ENCODE peak calls at places on chromosome 18, in five cellular contexts. One of them, this sample, is unnamed.

GRCh38 chr18:74507927-74508326 is 11.8 kb downstream of the CNDP2 start:
- DNase-seq in HepG2: no peak
- DNase-seq in K562: no peak
- DNase-seq in H1: no peak
- DNase-seq in GM12878: no peak
- DNase-seq in this sample: no peak

GRCh38 chr18:45007531-45007930 is 326.8 kb downstream of the SETBP1 start:
- DNase-seq in HepG2: no peak
- DNase-seq in K562: no peak
- DNase-seq in H1: no peak
- DNase-seq in GM12878: no peak
- DNase-seq in this sample: no peak

GRCh38 chr18:3453540-3454364 is 3.8 kb downstream of the TGIF1 start:
- DNase-seq in HepG2: peak
- DNase-seq in K562: no peak
- DNase-seq in H1: no peak
- DNase-seq in GM12878: no peak
- DNase-seq in this sample: no peak

GRCh38 chr18:49664086-49664890 is 102.4 kb downstream of the LIPG start:
- DNase-seq in HepG2: no peak
- DNase-seq in K562: peak
- DNase-seq in H1: no peak
- DNase-seq in GM12878: no peak
- DNase-seq in this sample: no peak

GRCh38 chr18:57970356-57971095 is 73.5 kb upstream of the NEDD4L start:
- DNase-seq in HepG2: peak
- DNase-seq in K562: peak
- DNase-seq in H1: peak
- DNase-seq in GM12878: no peak
- DNase-seq in this sample: peak

GRCh38 chr18:36850527-36851201 is 21.7 kb downstream of the KIAA1328 start:
- DNase-seq in HepG2: peak
- DNase-seq in K562: no peak
- DNase-seq in H1: no peak
- DNase-seq in GM12878: no peak
- DNase-seq in this sample: peak

GRCh38 chr18:11004294-11004693 is 145.1 kb downstream of the PIEZO2 start:
- DNase-seq in HepG2: no peak
- DNase-seq in K562: no peak
- DNase-seq in H1: no peak
- DNase-seq in GM12878: peak
- DNase-seq in this sample: no peak

GRCh38 chr18:74624491-74624890 is 26.8 kb downstream of the ZNF407 start:
- DNase-seq in HepG2: no peak
- DNase-seq in K562: no peak
- DNase-seq in H1: no peak
- DNase-seq in GM12878: no peak
- DNase-seq in this sample: no peak

GRCh38 chr18:2641638-2642037 is 13.9 kb upstream of the SMCHD1 start:
- DNase-seq in HepG2: no peak
- DNase-seq in K562: no peak
- DNase-seq in H1: no peak
- DNase-seq in GM12878: peak
- DNase-seq in this sample: no peak

GRCh38 chr18:43601432-43601831 is 324.1 kb upstream of the SYT4 start:
- DNase-seq in HepG2: no peak
- DNase-seq in K562: no peak
- DNase-seq in H1: no peak
- DNase-seq in GM12878: no peak
- DNase-seq in this sample: no peak

GRCh38 chr18:58310517-58310916 is 266.5 kb downstream of the NEDD4L start:
- DNase-seq in HepG2: no peak
- DNase-seq in K562: no peak
- DNase-seq in H1: no peak
- DNase-seq in GM12878: no peak
- DNase-seq in this sample: no peak

GRCh38 chr18:9887992-9888391 is 2.2 kb downstream of the TXNDC2 start:
- DNase-seq in HepG2: no peak
- DNase-seq in K562: no peak
- DNase-seq in H1: no peak
- DNase-seq in GM12878: no peak
- DNase-seq in this sample: no peak

GRCh38 chr18:51342815-51343214 is 145.3 kb upstream of the MEX3C start:
- DNase-seq in HepG2: peak
- DNase-seq in K562: no peak
- DNase-seq in H1: no peak
- DNase-seq in GM12878: no peak
- DNase-seq in this sample: no peak

GRCh38 chr18:77366725-77367641 is 117.3 kb downstream of the GALR1 start:
- DNase-seq in HepG2: peak
- DNase-seq in K562: no peak
- DNase-seq in H1: no peak
- DNase-seq in GM12878: no peak
- DNase-seq in this sample: no peak

GRCh38 chr18:60549338-60549960 is 176.9 kb upstream of the MC4R start:
- DNase-seq in HepG2: peak
- DNase-seq in K562: peak
- DNase-seq in H1: peak
- DNase-seq in GM12878: no peak
- DNase-seq in this sample: peak

GRCh38 chr18:36297419-36298112 is at the start of gene FHOD3:
- DNase-seq in HepG2: no peak
- DNase-seq in K562: peak
- DNase-seq in H1: no peak
- DNase-seq in GM12878: no peak
- DNase-seq in this sample: no peak

GRCh38 chr18:3921826-3922225 is 471.9 kb downstream of the TGIF1 start:
- DNase-seq in HepG2: no peak
- DNase-seq in K562: no peak
- DNase-seq in H1: no peak
- DNase-seq in GM12878: no peak
- DNase-seq in this sample: no peak

GRCh38 chr18:9804517-9805104 is 81.2 kb upstream of the TXNDC2 start:
- DNase-seq in HepG2: no peak
- DNase-seq in K562: no peak
- DNase-seq in H1: no peak
- DNase-seq in GM12878: no peak
- DNase-seq in this sample: no peak

GRCh38 chr18:31041346-31042067 is 1.0 kb downstream of the DSC3 start:
- DNase-seq in HepG2: no peak
- DNase-seq in K562: no peak
- DNase-seq in H1: no peak
- DNase-seq in GM12878: no peak
- DNase-seq in this sample: no peak

GRCh38 chr18:51731070-51731469 is 533.6 kb upstream of the MEX3C start:
- DNase-seq in HepG2: no peak
- DNase-seq in K562: no peak
- DNase-seq in H1: no peak
- DNase-seq in GM12878: no peak
- DNase-seq in this sample: no peak

GRCh38 chr18:13639196-13639595 is 87.2 kb downstream of the FAM210A start:
- DNase-seq in HepG2: no peak
- DNase-seq in K562: no peak
- DNase-seq in H1: no peak
- DNase-seq in GM12878: no peak
- DNase-seq in this sample: no peak

GRCh38 chr18:12011962-12012549 is 30.7 kb downstream of the IMPA2 start:
- DNase-seq in HepG2: no peak
- DNase-seq in K562: no peak
- DNase-seq in H1: no peak
- DNase-seq in GM12878: no peak
- DNase-seq in this sample: no peak

GRCh38 chr18:44793186-44793585 is 112.5 kb downstream of the SETBP1 start:
- DNase-seq in HepG2: no peak
- DNase-seq in K562: no peak
- DNase-seq in H1: no peak
- DNase-seq in GM12878: no peak
- DNase-seq in this sample: no peak

GRCh38 chr18:21441670-21442069 is 158.8 kb downstream of the ESCO1 start:
- DNase-seq in HepG2: no peak
- DNase-seq in K562: no peak
- DNase-seq in H1: no peak
- DNase-seq in GM12878: no peak
- DNase-seq in this sample: no peak

GRCh38 chr18:22191346-22191710 is 21.9 kb downstream of the GATA6 start:
- DNase-seq in HepG2: no peak
- DNase-seq in K562: no peak
- DNase-seq in H1: no peak
- DNase-seq in GM12878: no peak
- DNase-seq in this sample: no peak

GRCh38 chr18:55552498-55553189 is 35.3 kb downstream of the TCF4 start:
- DNase-seq in HepG2: no peak
- DNase-seq in K562: no peak
- DNase-seq in H1: no peak
- DNase-seq in GM12878: no peak
- DNase-seq in this sample: no peak

GRCh38 chr18:23641937-23642666 is 20.6 kb downstream of the ANKRD29 start:
- DNase-seq in HepG2: no peak
- DNase-seq in K562: no peak
- DNase-seq in H1: no peak
- DNase-seq in GM12878: no peak
- DNase-seq in this sample: no peak

GRCh38 chr18:23645561-23645960 is 17.1 kb downstream of the ANKRD29 start:
- DNase-seq in HepG2: no peak
- DNase-seq in K562: no peak
- DNase-seq in H1: no peak
- DNase-seq in GM12878: no peak
- DNase-seq in this sample: no peak

GRCh38 chr18:23643815-23644214 is 18.9 kb downstream of the ANKRD29 start:
- DNase-seq in HepG2: no peak
- DNase-seq in K562: no peak
- DNase-seq in H1: no peak
- DNase-seq in GM12878: no peak
- DNase-seq in this sample: no peak

GRCh38 chr18:23640023-23640422 is 22.7 kb downstream of the ANKRD29 start:
- DNase-seq in HepG2: peak
- DNase-seq in K562: no peak
- DNase-seq in H1: no peak
- DNase-seq in GM12878: no peak
- DNase-seq in this sample: no peak

GRCh38 chr18:23641143-23641720 is 21.5 kb downstream of the ANKRD29 start:
- DNase-seq in HepG2: no peak
- DNase-seq in K562: no peak
- DNase-seq in H1: no peak
- DNase-seq in GM12878: no peak
- DNase-seq in this sample: no peak
- H3K4me2 ChIP-seq in HepG2: no peak
- H3K4me2 ChIP-seq in K562: no peak
- H3K4me2 ChIP-seq in H1: no peak
- H3K4me2 ChIP-seq in GM12878: no peak
- H3K4me2 ChIP-seq in this sample: no peak

GRCh38 chr18:70390366-70391090 is 101.7 kb downstream of the SOCS6 start:
- DNase-seq in HepG2: no peak
- DNase-seq in K562: no peak
- DNase-seq in H1: no peak
- DNase-seq in GM12878: no peak
- DNase-seq in this sample: no peak
- TF ChIP-seq SP1 in HepG2: no peak
- TF ChIP-seq SP1 in K562: no peak
- TF ChIP-seq SP1 in H1: no peak
- TF ChIP-seq SP1 in GM12878: no peak
- TF ChIP-seq SP1 in this sample: no peak

GRCh38 chr18:64474751-64475150 is 325.9 kb upstream of the LINC00305 start:
- DNase-seq in HepG2: no peak
- DNase-seq in K562: no peak
- DNase-seq in H1: no peak
- DNase-seq in GM12878: no peak
- DNase-seq in this sample: no peak
- H3K4me2 ChIP-seq in HepG2: no peak
- H3K4me2 ChIP-seq in K562: no peak
- H3K4me2 ChIP-seq in H1: no peak
- H3K4me2 ChIP-seq in GM12878: no peak
- H3K4me2 ChIP-seq in this sample: no peak

GRCh38 chr18:23203891-23204432 is 68.7 kb downstream of the CABLES1 start:
- DNase-seq in HepG2: no peak
- DNase-seq in K562: no peak
- DNase-seq in H1: no peak
- DNase-seq in GM12878: no peak
- DNase-seq in this sample: no peak
- TF ChIP-seq SP1 in HepG2: no peak
- TF ChIP-seq SP1 in K562: no peak
- TF ChIP-seq SP1 in H1: no peak
- TF ChIP-seq SP1 in GM12878: no peak
- TF ChIP-seq SP1 in this sample: no peak

DNA sequence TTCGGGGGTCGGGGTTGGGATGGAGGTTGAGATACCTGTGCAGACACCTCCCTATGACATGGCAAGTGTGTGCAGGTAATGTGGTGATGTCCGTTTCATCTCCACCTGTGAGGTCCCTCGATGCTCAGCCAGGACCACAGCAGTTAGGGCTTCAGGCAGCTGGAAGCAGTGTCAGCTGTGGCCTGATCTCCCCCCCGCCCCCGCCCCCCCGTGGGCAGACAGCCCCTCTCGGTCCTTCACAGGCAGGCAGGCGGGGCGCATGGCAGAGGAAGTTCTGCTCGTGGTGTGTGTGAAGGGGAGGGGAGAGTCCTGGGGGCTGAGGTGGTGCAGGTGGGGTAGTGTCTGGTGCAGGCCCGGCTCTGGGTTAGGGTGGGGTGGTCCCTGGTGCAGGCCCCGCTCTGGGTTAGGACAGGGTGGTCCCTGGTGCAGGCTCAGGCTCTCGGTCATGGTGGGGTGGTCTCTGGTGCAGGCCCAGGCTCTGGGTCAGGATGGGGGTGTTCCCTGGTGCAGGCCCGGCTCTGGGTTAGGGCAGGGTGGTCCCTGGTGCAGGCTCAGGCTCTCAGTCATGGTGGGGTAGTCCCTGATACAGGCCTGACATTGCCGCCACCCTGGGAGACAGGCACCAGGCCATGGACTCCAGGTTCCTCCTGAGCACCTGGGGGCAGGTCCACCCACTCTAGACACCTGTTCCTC is 94.3 kb downstream of the NFATC1 start:
- DNase-seq in HepG2: no peak
- DNase-seq in K562: no peak
- DNase-seq in H1: no peak
- DNase-seq in GM12878: no peak
- DNase-seq in this sample: no peak
- H3K4me2 ChIP-seq in HepG2: no peak
- H3K4me2 ChIP-seq in K562: no peak
- H3K4me2 ChIP-seq in H1: no peak
- H3K4me2 ChIP-seq in GM12878: no peak
- H3K4me2 ChIP-seq in this sample: no peak

GRCh38 chr18:28175930-28176673 is 828 bp downstream of the CDH2 start:
- DNase-seq in HepG2: no peak
- DNase-seq in K562: no peak
- DNase-seq in H1: no peak
- DNase-seq in GM12878: no peak
- DNase-seq in this sample: no peak
- TF ChIP-seq SP1 in HepG2: no peak
- TF ChIP-seq SP1 in K562: no peak
- TF ChIP-seq SP1 in H1: no peak
- TF ChIP-seq SP1 in GM12878: no peak
- TF ChIP-seq SP1 in this sample: no peak